ENCODE peak calls at places on chromosomes 5 and 9, in seven cellular contexts. M is CD8-positive, alpha-beta memory T cell; Q is ovary; O is dorsolateral prefrontal cortex; Y is CD4-positive, alpha-beta T cell; N is suprapubic skin; U is CD4-positive, CD25-positive, alpha-beta regulatory T cell. I is an unnamed sample.

GRCh38 chr9:34994429-34995287 is 5.1 kb downstream of the DNAJB5 start:
- DNase-seq in M (no peak), Q (no peak), O (no peak), Y (no peak), N (peak), U (no peak), I (no peak)

GRCh38 chr5:9455826-9456434 is 89.9 kb downstream of the SEMA5A start:
- DNase-seq in M (no peak), Q (no peak), O (no peak), Y (no peak), N (no peak), U (no peak), I (no peak)

GRCh38 chr5:73666891-73667290 is 40.9 kb downstream of the ARHGEF28 start:
- DNase-seq in M (no peak), Q (no peak), O (no peak), Y (no peak), N (no peak), U (no peak), I (no peak)

GRCh38 chr5:9712506-9713285 is 82.5 kb upstream of the TAS2R1 start:
- DNase-seq in M (no peak), Q (no peak), O (peak), Y (no peak), N (no peak), U (no peak), I (no peak)

GRCh38 chr5:9927521-9927997 is 297.4 kb upstream of the TAS2R1 start:
- DNase-seq in M (no peak), Q (no peak), O (no peak), Y (no peak), N (no peak), U (no peak), I (no peak)

GRCh38 chr9:70262948-70263347 is 4.2 kb downstream of the SMC5 start:
- DNase-seq in M (no peak), Q (no peak), O (no peak), Y (no peak), N (no peak), U (no peak), I (no peak)

GRCh38 chr5:178288373-178289368 is 56.1 kb upstream of the PHYKPL start:
- DNase-seq in M (no peak), Q (no peak), O (no peak), Y (no peak), N (no peak), U (no peak), I (no peak)

GRCh38 chr9:81607593-81608288 is 81.6 kb downstream of the TLE1 start:
- DNase-seq in M (no peak), Q (no peak), O (no peak), Y (no peak), N (no peak), U (no peak), I (no peak)

GRCh38 chr9:87786423-87786822 is 60.5 kb downstream of the CTSL start:
- DNase-seq in M (no peak), Q (no peak), O (no peak), Y (no peak), N (no peak), U (no peak), I (no peak)

GRCh38 chr9:81214975-81215374 is 474.4 kb downstream of the TLE1 start:
- DNase-seq in M (no peak), Q (no peak), O (no peak), Y (no peak), N (no peak), U (no peak), I (no peak)

GRCh38 chr5:39117401-39117800 is 43.2 kb upstream of the RICTOR start:
- DNase-seq in M (no peak), Q (no peak), O (no peak), Y (no peak), N (no peak), U (no peak), I (no peak)

GRCh38 chr9:97638666-97639065 is 5.0 kb downstream of the NCBP1 start:
- DNase-seq in M (no peak), Q (no peak), O (no peak), Y (no peak), N (no peak), U (no peak), I (no peak)

GRCh38 chr5:134125195-134126015 is 10.9 kb downstream of the TCF7 start:
- DNase-seq in M (no peak), Q (peak), O (peak), Y (no peak), N (no peak), U (no peak), I (no peak)

GRCh38 chr5:3011764-3012017 is 260.2 kb upstream of the IRX2 start:
- DNase-seq in M (no peak), Q (no peak), O (no peak), Y (no peak), N (no peak), U (no peak), I (no peak)

GRCh38 chr5:72427488-72428437 is 79.4 kb downstream of the ZNF366 start:
- DNase-seq in M (no peak), Q (no peak), O (no peak), Y (no peak), N (no peak), U (no peak), I (no peak)

GRCh38 chr9:114281421-114282103 is 41.3 kb upstream of the ORM1 start:
- DNase-seq in M (no peak), Q (peak), O (peak), Y (no peak), N (peak), U (no peak), I (no peak)

GRCh38 chr9:112110094-112110772 is 64.9 kb downstream of the SUSD1 start:
- DNase-seq in M (no peak), Q (no peak), O (no peak), Y (no peak), N (no peak), U (no peak), I (peak)

DNA sequence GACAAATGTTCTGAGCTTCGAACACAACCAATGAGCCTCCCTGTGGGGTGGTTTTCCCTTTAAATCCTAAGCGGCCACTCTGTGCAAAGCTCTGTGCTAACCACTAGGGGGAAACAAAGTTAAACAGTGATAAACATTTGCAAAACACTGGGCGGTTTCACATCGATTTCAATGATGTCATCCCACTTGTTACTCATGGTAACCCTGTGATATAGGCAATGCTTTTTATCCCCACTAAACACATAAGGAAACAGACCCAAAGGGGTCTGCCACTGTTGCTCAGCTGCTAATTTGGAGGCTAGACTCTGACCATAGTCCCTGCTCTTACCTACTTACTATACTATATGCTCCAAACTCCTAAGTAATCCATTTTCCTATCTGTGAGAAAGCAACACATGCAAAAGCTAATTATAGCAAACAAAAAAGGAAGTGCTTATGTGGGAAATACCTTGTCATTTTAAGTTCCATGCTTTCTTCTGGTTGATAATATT is 57.3 kb downstream of the PTPN3 start:
- DNase-seq in M (no peak), Q (peak), O (peak), Y (peak), N (no peak), U (peak), I (peak)
- H3K27ac ChIP-seq in M (no peak), Q (no peak), O (no peak), Y (no peak), N (peak), U (no peak), I (no peak)

GRCh38 chr5:151021771-151022170 is 1.4 kb downstream of the GPX3 start:
- DNase-seq in M (no peak), Q (no peak), O (no peak), Y (no peak), N (no peak), U (no peak), I (no peak)

GRCh38 chr5:151018846-151019245 is 1.5 kb upstream of the GPX3 start:
- DNase-seq in M (no peak), Q (no peak), O (no peak), Y (no peak), N (no peak), U (no peak), I (no peak)

GRCh38 chr5:151022511-151023018 is 2.2 kb downstream of the GPX3 start:
- DNase-seq in M (no peak), Q (no peak), O (peak), Y (no peak), N (no peak), U (no peak), I (no peak)

GRCh38 chr5:151019331-151019730 is 1.1 kb upstream of the GPX3 start:
- DNase-seq in M (no peak), Q (no peak), O (no peak), Y (no peak), N (no peak), U (no peak), I (no peak)

GRCh38 chr5:151020304-151021031 is at the start of gene GPX3:
- DNase-seq in M (no peak), Q (peak), O (peak), Y (no peak), N (peak), U (no peak), I (peak)
- H3K27ac ChIP-seq in M (no peak), Q (peak), O (peak), Y (no peak), N (peak), U (no peak), I (peak)

GRCh38 chr9:129177443-129177790 is 644 bp downstream of the IER5L start:
- DNase-seq in M (no peak), Q (no peak), O (no peak), Y (no peak), N (no peak), U (no peak), I (no peak)

GRCh38 chr9:129177791-129178578 is at the start of gene IER5L:
- DNase-seq in M (peak), Q (peak), O (peak), Y (peak), N (peak), U (peak), I (peak)

GRCh38 chr9:129178983-129179382 is 922 bp upstream of the IER5L start:
- DNase-seq in M (no peak), Q (peak), O (no peak), Y (no peak), N (no peak), U (no peak), I (no peak)

GRCh38 chr9:129176786-129177442 is 1.1 kb downstream of the IER5L start:
- DNase-seq in M (no peak), Q (peak), O (peak), Y (no peak), N (no peak), U (no peak), I (no peak)

GRCh38 chr9:129178579-129178909 is 483 bp upstream of the IER5L start:
- DNase-seq in M (no peak), Q (no peak), O (no peak), Y (no peak), N (no peak), U (no peak), I (no peak)
- H3K27ac ChIP-seq in M (no peak), Q (no peak), O (no peak), Y (no peak), N (no peak), U (no peak), I (no peak)

DNA sequence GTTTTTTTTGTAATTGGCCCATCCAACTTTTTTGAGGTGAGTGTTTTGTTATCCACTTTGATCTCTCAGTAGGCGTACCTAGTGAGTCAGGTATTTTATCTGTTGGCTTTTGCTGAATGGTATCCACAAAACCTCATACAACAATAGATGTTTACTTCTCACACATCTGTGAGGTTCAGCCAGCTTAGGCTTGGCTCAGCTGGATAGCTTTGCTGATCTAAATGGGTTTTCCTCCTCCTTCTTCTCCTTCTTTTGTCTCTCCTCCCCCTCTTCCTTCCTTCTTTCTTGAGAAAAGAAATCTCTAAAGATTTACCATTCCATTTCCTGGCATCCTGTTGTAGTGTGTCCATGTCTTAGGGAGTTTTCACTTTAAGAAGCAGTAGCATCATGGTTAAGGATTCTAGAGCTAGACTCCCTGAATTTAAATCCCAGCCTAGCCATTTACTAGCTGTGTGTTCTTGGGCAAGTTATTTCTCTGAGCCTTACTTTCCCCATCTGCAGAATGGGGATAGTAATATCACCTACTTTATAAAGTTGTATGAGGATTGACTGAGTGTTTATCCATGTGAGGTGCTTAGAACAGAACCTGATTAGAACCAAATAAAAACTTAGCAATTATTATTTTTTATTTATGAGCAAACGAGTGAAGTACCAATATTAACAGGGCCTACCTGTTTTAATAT is 126.3 kb downstream of the ARHGAP26 start:
- DNase-seq in M (no peak), Q (no peak), O (no peak), Y (no peak), N (no peak), U (no peak), I (no peak)
- H3K27ac ChIP-seq in M (no peak), Q (no peak), O (no peak), Y (no peak), N (no peak), U (no peak), I (no peak)

GRCh38 chr5:88785396-88786216 is 97.4 kb downstream of the MEF2C start:
- DNase-seq in M (no peak), Q (peak), O (no peak), Y (no peak), N (no peak), U (no peak), I (no peak)
- H3K27ac ChIP-seq in M (no peak), Q (peak), O (peak), Y (no peak), N (peak), U (no peak), I (peak)

DNA sequence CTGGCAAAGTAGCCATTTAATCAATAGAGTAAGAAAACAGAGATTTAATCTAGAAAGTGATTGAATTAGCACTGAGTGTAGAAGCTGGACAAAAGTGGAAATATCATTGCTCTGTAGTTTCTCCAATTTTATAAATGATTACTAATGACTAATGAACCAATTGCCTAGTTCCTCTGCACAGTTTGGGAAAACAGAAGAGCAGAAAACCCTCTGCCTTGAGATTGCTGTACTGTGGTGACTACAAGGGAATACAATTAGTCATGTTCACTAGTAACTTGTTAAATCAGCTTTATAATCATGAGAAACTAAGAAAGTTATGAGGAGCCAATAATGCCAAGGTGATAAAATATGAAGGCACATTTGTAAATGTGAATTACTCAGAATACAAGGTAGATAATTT is 21.1 kb upstream of the C6 start:
- DNase-seq in M (no peak), Q (no peak), O (no peak), Y (no peak), N (no peak), U (no peak), I (no peak)
- H3K27ac ChIP-seq in M (no peak), Q (no peak), O (no peak), Y (no peak), N (no peak), U (no peak), I (no peak)

GRCh38 chr9:124357591-124358361 is 57.5 kb downstream of the PSMB7 start:
- DNase-seq in M (no peak), Q (no peak), O (no peak), Y (no peak), N (no peak), U (no peak), I (no peak)

GRCh38 chr9:124360277-124360676 is 55.0 kb downstream of the PSMB7 start:
- DNase-seq in M (no peak), Q (no peak), O (no peak), Y (no peak), N (no peak), U (no peak), I (no peak)

GRCh38 chr9:124358617-124359016 is 56.6 kb downstream of the PSMB7 start:
- DNase-seq in M (no peak), Q (no peak), O (no peak), Y (no peak), N (no peak), U (no peak), I (no peak)

GRCh38 chr9:124359426-124359825 is 55.8 kb downstream of the PSMB7 start:
- DNase-seq in M (no peak), Q (no peak), O (no peak), Y (no peak), N (no peak), U (no peak), I (no peak)

GRCh38 chr9:124359841-124360240 is 55.4 kb downstream of the PSMB7 start:
- DNase-seq in M (no peak), Q (no peak), O (no peak), Y (no peak), N (no peak), U (no peak), I (no peak)
- H3K27ac ChIP-seq in M (no peak), Q (no peak), O (no peak), Y (no peak), N (no peak), U (no peak), I (no peak)

DNA sequence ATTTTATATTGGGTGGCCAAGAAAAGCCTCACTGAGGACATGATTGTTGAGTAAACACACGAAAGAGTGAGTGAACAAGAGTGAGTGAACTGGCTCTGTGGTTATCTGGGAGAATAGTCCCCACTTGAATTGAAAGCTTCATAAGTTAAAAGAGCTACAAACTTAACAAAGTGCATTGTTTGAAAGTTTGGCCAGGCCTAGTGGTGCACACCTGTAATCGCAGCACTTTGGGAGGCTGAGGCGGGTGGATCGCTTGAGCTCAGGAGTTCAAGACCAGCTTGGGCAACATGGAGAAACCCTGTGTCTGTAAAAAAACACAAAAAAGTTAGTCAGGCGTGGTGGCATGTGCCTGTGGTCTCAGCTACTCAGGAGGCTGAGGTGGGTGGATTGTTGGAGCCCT is 26.9 kb downstream of the SMC2 start:
- DNase-seq in M (no peak), Q (no peak), O (no peak), Y (no peak), N (no peak), U (no peak), I (no peak)
- H3K27ac ChIP-seq in M (no peak), Q (no peak), O (no peak), Y (no peak), N (no peak), U (no peak), I (no peak)